ENCODE peak calls at places on chromosomes 4 and X, in seven cellular contexts. One of them, this sample, is unnamed.

GRCh38 chr4:39166177-39166576 is 16.2 kb upstream of the WDR19 start:
- DNase-seq in GM12878: no peak
- DNase-seq in HepG2: no peak
- DNase-seq in K562: no peak
- DNase-seq in transverse colon: no peak
- DNase-seq in sigmoid colon: no peak
- DNase-seq in tibial nerve: no peak
- DNase-seq in this sample: no peak

GRCh38 chr4:137387924-137388323 is 144.4 kb downstream of the PCDH18 start:
- DNase-seq in tibial nerve: no peak
- DNase-seq in sigmoid colon: no peak
- DNase-seq in K562: no peak
- DNase-seq in GM12878: no peak
- DNase-seq in transverse colon: no peak
- DNase-seq in HepG2: no peak
- DNase-seq in this sample: no peak

GRCh38 chrX:133437356-133437755 is 22.1 kb upstream of the GPC4 start:
- DNase-seq in transverse colon: no peak
- DNase-seq in tibial nerve: no peak
- DNase-seq in sigmoid colon: no peak
- DNase-seq in HepG2: no peak
- DNase-seq in K562: no peak
- DNase-seq in GM12878: no peak
- DNase-seq in this sample: no peak

GRCh38 chr4:26388671-26389070 is 67.9 kb downstream of the RBPJ start:
- DNase-seq in transverse colon: no peak
- DNase-seq in tibial nerve: no peak
- DNase-seq in HepG2: no peak
- DNase-seq in GM12878: no peak
- DNase-seq in sigmoid colon: no peak
- DNase-seq in K562: no peak
- DNase-seq in this sample: no peak

GRCh38 chrX:40402771-40403533 is 177.8 kb upstream of the ATP6AP2 start:
- DNase-seq in GM12878: no peak
- DNase-seq in HepG2: no peak
- DNase-seq in sigmoid colon: peak; percentile 84
- DNase-seq in tibial nerve: peak; percentile 15
- DNase-seq in transverse colon: peak; percentile 21
- DNase-seq in K562: peak; percentile 45
- DNase-seq in this sample: peak; percentile 35

GRCh38 chr4:159126716-159127115 is 23.8 kb downstream of the RAPGEF2 start:
- DNase-seq in K562: no peak
- DNase-seq in transverse colon: no peak
- DNase-seq in sigmoid colon: no peak
- DNase-seq in GM12878: no peak
- DNase-seq in tibial nerve: no peak
- DNase-seq in HepG2: no peak
- DNase-seq in this sample: no peak

GRCh38 chr4:125313497-125313896 is 1.3 kb upstream of the FAT4 start:
- DNase-seq in transverse colon: no peak
- DNase-seq in HepG2: peak; percentile 83
- DNase-seq in tibial nerve: peak; percentile 86
- DNase-seq in GM12878: no peak
- DNase-seq in sigmoid colon: peak; percentile 65
- DNase-seq in K562: peak; percentile 72
- DNase-seq in this sample: peak; percentile 44

GRCh38 chr4:158200214-158200613 is 10.1 kb upstream of the TMEM144 start:
- DNase-seq in K562: no peak
- DNase-seq in HepG2: no peak
- DNase-seq in GM12878: no peak
- DNase-seq in sigmoid colon: no peak
- DNase-seq in tibial nerve: no peak
- DNase-seq in transverse colon: no peak
- DNase-seq in this sample: no peak

GRCh38 chr4:89788243-89789072 is 48.5 kb downstream of the SNCA start:
- DNase-seq in GM12878: no peak
- DNase-seq in sigmoid colon: peak; percentile 71
- DNase-seq in tibial nerve: no peak
- DNase-seq in transverse colon: no peak
- DNase-seq in K562: no peak
- DNase-seq in HepG2: no peak
- DNase-seq in this sample: peak; percentile 38

DNA sequence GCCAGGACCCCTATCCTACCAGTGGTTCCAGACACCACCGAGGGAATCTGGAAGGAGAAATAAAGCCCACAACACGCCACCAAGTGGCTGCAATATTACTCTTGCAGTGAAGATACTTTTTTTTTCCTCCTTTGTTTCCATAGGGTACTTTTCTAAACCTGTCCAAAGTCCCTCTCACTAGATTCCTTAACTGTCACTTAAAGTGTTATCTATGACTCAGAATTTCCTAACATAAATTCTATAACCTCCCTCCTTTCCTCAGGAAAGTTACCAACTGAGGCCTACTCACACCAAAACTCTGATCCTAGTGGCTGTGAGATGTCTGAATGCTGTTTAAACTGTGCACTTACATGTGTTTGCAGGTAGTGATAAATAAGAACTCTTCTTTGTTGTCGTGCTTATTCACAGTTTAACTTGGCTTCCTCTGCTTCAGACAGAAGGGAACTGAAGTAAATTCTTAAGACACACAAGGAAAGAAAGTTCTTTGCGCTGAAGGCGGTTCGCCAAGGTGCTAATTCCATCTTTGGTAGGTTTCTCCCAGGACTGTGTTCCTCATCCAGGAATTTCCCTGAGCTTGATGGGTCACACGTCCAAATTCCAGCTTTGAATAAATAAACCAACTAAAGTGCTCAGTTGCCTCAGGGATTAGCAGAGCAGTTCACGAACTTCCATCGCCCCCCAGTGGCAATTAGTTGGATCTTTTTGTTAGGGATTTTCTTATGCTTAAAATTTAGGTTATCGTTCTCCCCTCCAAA is 10.7 kb upstream of the HCCS start:
- DNase-seq in transverse colon: peak; percentile 20
- DNase-seq in GM12878: no peak
- DNase-seq in HepG2: peak; percentile 76
- DNase-seq in K562: peak; percentile 37
- DNase-seq in tibial nerve: peak; percentile 33
- DNase-seq in sigmoid colon: peak; percentile 74
- DNase-seq in this sample: peak; percentile 21
- TF ChIP-seq CTCF in transverse colon: peak; percentile 49
- TF ChIP-seq CTCF in GM12878: peak; percentile 23
- TF ChIP-seq CTCF in HepG2: peak; percentile 71
- TF ChIP-seq CTCF in K562: peak; percentile 47
- TF ChIP-seq CTCF in tibial nerve: peak; percentile 38
- TF ChIP-seq CTCF in sigmoid colon: peak; percentile 46
- TF ChIP-seq CTCF in this sample: no peak

GRCh38 chr4:36241771-36242170 is 2.5 kb downstream of the ARAP2 start:
- DNase-seq in GM12878: peak; percentile 53
- DNase-seq in transverse colon: no peak
- DNase-seq in sigmoid colon: no peak
- DNase-seq in HepG2: no peak
- DNase-seq in K562: no peak
- DNase-seq in tibial nerve: no peak
- DNase-seq in this sample: no peak

GRCh38 chr4:36242629-36243354 is 1.5 kb downstream of the ARAP2 start:
- DNase-seq in HepG2: no peak
- DNase-seq in K562: no peak
- DNase-seq in GM12878: no peak
- DNase-seq in tibial nerve: no peak
- DNase-seq in sigmoid colon: no peak
- DNase-seq in transverse colon: no peak
- DNase-seq in this sample: no peak

GRCh38 chr4:36249605-36250004 is 5.3 kb upstream of the ARAP2 start:
- DNase-seq in tibial nerve: no peak
- DNase-seq in sigmoid colon: no peak
- DNase-seq in GM12878: no peak
- DNase-seq in transverse colon: no peak
- DNase-seq in HepG2: no peak
- DNase-seq in K562: no peak
- DNase-seq in this sample: no peak

GRCh38 chr4:36243355-36244256 is 708 bp downstream of the ARAP2 start:
- DNase-seq in GM12878: no peak
- DNase-seq in K562: no peak
- DNase-seq in sigmoid colon: peak; percentile 74
- DNase-seq in tibial nerve: no peak
- DNase-seq in HepG2: no peak
- DNase-seq in transverse colon: peak; percentile 55
- DNase-seq in this sample: peak; percentile 35

DNA sequence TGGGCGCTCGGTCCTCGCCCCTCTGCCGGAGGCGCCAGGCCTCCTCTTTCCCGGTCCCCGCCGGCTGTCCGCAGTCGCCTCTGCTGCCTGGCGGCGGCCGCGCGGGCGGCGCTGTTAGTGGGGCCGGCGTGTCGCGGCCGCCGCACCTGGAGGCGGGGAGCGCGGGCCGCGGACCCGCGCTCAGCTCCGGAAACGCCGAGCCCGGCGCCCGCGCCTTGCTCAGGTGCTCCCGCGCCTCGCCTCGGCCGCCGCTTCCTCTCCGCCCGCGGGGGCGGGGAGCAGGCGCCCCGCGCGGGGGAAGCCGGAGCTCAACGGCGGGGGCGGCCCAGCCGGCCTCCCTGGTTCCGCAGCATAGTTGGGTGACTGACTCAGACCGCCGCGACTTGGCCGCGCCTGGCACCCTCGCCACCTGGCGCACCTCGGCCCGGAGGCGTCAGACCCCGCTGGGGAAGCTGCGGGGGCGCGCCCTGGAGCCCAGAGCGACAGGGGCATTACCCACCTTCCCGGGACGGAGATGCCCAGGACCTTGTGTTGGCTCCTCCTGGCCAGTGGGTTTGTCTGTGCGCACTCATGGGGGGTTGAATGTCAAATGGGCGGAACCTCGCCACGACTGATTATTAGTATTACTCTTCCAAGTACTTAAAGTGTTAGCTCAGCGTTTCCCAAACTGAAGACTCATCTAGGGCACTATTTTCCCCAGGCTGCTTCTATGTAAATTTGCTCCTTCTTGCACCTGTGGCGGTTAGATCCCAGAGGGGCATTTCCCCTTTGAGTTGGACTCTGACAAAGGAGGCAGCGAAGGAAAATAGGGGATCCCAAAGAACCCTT is at the start of gene ARAP2:
- DNase-seq in HepG2: no peak
- DNase-seq in tibial nerve: peak; percentile 37
- DNase-seq in transverse colon: peak; percentile 67
- DNase-seq in K562: peak; percentile 5
- DNase-seq in GM12878: no peak
- DNase-seq in sigmoid colon: peak; percentile 67
- DNase-seq in this sample: no peak
- TF ChIP-seq POLR2A in HepG2: no peak
- TF ChIP-seq POLR2A in tibial nerve: peak; percentile 24
- TF ChIP-seq POLR2A in transverse colon: peak; percentile 27
- TF ChIP-seq POLR2A in K562: no peak
- TF ChIP-seq POLR2A in GM12878: peak; percentile 66
- TF ChIP-seq POLR2A in sigmoid colon: no peak
- TF ChIP-seq POLR2A in this sample: no peak

GRCh38 chr4:124277691-124278090 is 434.8 kb downstream of the ANKRD50 start:
- DNase-seq in tibial nerve: no peak
- DNase-seq in GM12878: no peak
- DNase-seq in transverse colon: no peak
- DNase-seq in sigmoid colon: no peak
- DNase-seq in HepG2: no peak
- DNase-seq in K562: no peak
- DNase-seq in this sample: no peak

GRCh38 chr4:124279741-124280140 is 432.8 kb downstream of the ANKRD50 start:
- DNase-seq in K562: no peak
- DNase-seq in HepG2: no peak
- DNase-seq in sigmoid colon: no peak
- DNase-seq in transverse colon: no peak
- DNase-seq in tibial nerve: no peak
- DNase-seq in GM12878: no peak
- DNase-seq in this sample: no peak

GRCh38 chr4:124282301-124282898 is 430.1 kb downstream of the ANKRD50 start:
- DNase-seq in K562: no peak
- DNase-seq in tibial nerve: no peak
- DNase-seq in HepG2: no peak
- DNase-seq in transverse colon: no peak
- DNase-seq in GM12878: no peak
- DNase-seq in sigmoid colon: no peak
- DNase-seq in this sample: no peak

GRCh38 chr4:124276461-124276860 is 436.1 kb downstream of the ANKRD50 start:
- DNase-seq in sigmoid colon: no peak
- DNase-seq in K562: no peak
- DNase-seq in GM12878: no peak
- DNase-seq in HepG2: no peak
- DNase-seq in transverse colon: no peak
- DNase-seq in tibial nerve: no peak
- DNase-seq in this sample: no peak

GRCh38 chr4:124278477-124278876 is 434.1 kb downstream of the ANKRD50 start:
- DNase-seq in transverse colon: no peak
- DNase-seq in tibial nerve: no peak
- DNase-seq in GM12878: no peak
- DNase-seq in K562: no peak
- DNase-seq in HepG2: peak; percentile 10
- DNase-seq in sigmoid colon: no peak
- DNase-seq in this sample: no peak
- TF ChIP-seq EP300 in transverse colon: no peak
- TF ChIP-seq EP300 in tibial nerve: no peak
- TF ChIP-seq EP300 in GM12878: no peak
- TF ChIP-seq EP300 in K562: no peak
- TF ChIP-seq EP300 in HepG2: no peak
- TF ChIP-seq EP300 in sigmoid colon: no peak
- TF ChIP-seq EP300 in this sample: no peak

GRCh38 chrX:32514986-32515385 is 696.4 kb downstream of the DMD start:
- DNase-seq in tibial nerve: no peak
- DNase-seq in sigmoid colon: no peak
- DNase-seq in K562: no peak
- DNase-seq in transverse colon: no peak
- DNase-seq in GM12878: no peak
- DNase-seq in HepG2: no peak
- DNase-seq in this sample: no peak
- TF ChIP-seq CTCF in tibial nerve: no peak
- TF ChIP-seq CTCF in sigmoid colon: no peak
- TF ChIP-seq CTCF in K562: no peak
- TF ChIP-seq CTCF in transverse colon: no peak
- TF ChIP-seq CTCF in GM12878: no peak
- TF ChIP-seq CTCF in HepG2: no peak
- TF ChIP-seq CTCF in this sample: no peak

DNA sequence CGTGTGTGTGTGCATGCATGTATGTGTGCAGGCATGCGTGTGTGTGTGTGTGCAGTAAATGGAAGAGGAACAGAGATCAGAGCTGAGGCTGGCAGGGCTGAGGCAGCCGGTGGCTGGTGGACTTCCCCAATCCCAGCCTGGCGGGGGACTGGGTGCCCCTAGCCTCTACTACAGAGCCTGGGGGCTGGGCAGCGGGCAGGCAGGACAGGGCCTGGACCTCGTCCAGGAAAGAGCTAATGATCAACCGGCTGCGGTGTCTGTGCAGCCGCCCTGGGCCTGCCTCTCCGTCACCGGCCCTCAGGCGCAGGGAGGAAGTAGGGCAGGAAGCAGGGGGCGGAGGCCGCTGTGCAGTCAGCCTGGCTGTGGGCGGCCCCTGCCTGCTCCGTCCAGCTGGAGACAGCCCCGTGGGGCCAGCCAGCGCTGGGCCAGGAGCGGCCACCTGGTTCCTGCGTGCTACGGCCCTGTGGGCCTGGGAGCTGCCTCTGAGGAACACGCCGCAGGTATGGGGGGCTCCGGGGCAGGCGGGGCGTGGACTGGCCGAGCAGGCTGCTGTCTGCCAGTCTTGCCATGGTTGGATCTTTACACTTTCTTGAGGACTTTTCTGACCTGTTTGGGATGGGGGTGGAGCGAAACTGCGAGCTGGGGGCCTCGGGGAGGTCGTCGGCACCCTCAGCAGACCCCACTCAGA is at the start of gene SH3TC1:
- DNase-seq in transverse colon: peak; percentile 92
- DNase-seq in HepG2: peak; percentile 86
- DNase-seq in K562: peak; percentile 64
- DNase-seq in sigmoid colon: peak; percentile 91
- DNase-seq in GM12878: peak; percentile 68
- DNase-seq in tibial nerve: peak; percentile 71
- DNase-seq in this sample: peak; percentile 77
- TF ChIP-seq POLR2A in transverse colon: peak; percentile 81
- TF ChIP-seq POLR2A in HepG2: no peak
- TF ChIP-seq POLR2A in K562: no peak
- TF ChIP-seq POLR2A in sigmoid colon: peak; percentile 53
- TF ChIP-seq POLR2A in GM12878: no peak
- TF ChIP-seq POLR2A in tibial nerve: peak; percentile 61
- TF ChIP-seq POLR2A in this sample: no peak